ENCODE peak calls at places on chromosomes 13 and 19, in eight cellular contexts. One of them, this sample, is unnamed.

GRCh38 chr19:58000677-58001076 is 1.9 kb downstream of the ZNF606 start:
- DNase-seq in uterus: no peak
- DNase-seq in SJCRH30: no peak
- DNase-seq in neuronal stem cell: no peak
- DNase-seq in CD8-positive, alpha-beta T cell: no peak
- DNase-seq in aorta: no peak
- DNase-seq in cardiac fibroblast: no peak
- DNase-seq in breast epithelium: no peak
- DNase-seq in this sample: no peak

GRCh38 chr13:30341815-30342570 is 34.6 kb upstream of the KATNAL1 start:
- DNase-seq in SJCRH30: no peak
- DNase-seq in uterus: peak; percentile 86
- DNase-seq in cardiac fibroblast: peak; percentile 91
- DNase-seq in neuronal stem cell: no peak
- DNase-seq in CD8-positive, alpha-beta T cell: no peak
- DNase-seq in aorta: peak; percentile 96
- DNase-seq in breast epithelium: peak; percentile 93
- DNase-seq in this sample: peak; percentile 89

GRCh38 chr13:77460195-77460594 is 75.3 kb upstream of the SCEL start:
- DNase-seq in SJCRH30: no peak
- DNase-seq in uterus: no peak
- DNase-seq in neuronal stem cell: no peak
- DNase-seq in breast epithelium: no peak
- DNase-seq in aorta: peak; percentile 69
- DNase-seq in cardiac fibroblast: no peak
- DNase-seq in CD8-positive, alpha-beta T cell: no peak
- DNase-seq in this sample: no peak

GRCh38 chr19:33280351-33280921 is 21.9 kb downstream of the CEBPA start:
- DNase-seq in CD8-positive, alpha-beta T cell: no peak
- DNase-seq in breast epithelium: no peak
- DNase-seq in neuronal stem cell: no peak
- DNase-seq in aorta: no peak
- DNase-seq in cardiac fibroblast: no peak
- DNase-seq in SJCRH30: no peak
- DNase-seq in uterus: no peak
- DNase-seq in this sample: no peak

GRCh38 chr13:52411629-52412028 is 5.7 kb upstream of the THSD1 start:
- DNase-seq in cardiac fibroblast: peak; percentile 71
- DNase-seq in breast epithelium: no peak
- DNase-seq in aorta: no peak
- DNase-seq in CD8-positive, alpha-beta T cell: no peak
- DNase-seq in neuronal stem cell: no peak
- DNase-seq in uterus: no peak
- DNase-seq in SJCRH30: no peak
- DNase-seq in this sample: peak; percentile 92

GRCh38 chr13:102580552-102581169 is 16.1 kb upstream of the TPP2 start:
- DNase-seq in aorta: no peak
- DNase-seq in cardiac fibroblast: peak; percentile 88
- DNase-seq in neuronal stem cell: peak; percentile 65
- DNase-seq in CD8-positive, alpha-beta T cell: no peak
- DNase-seq in breast epithelium: no peak
- DNase-seq in SJCRH30: no peak
- DNase-seq in uterus: peak; percentile 45
- DNase-seq in this sample: peak; percentile 39

GRCh38 chr13:65470781-65471180 is 1759.4 kb downstream of the PCDH9 start:
- DNase-seq in cardiac fibroblast: peak; percentile 16
- DNase-seq in uterus: no peak
- DNase-seq in SJCRH30: no peak
- DNase-seq in CD8-positive, alpha-beta T cell: no peak
- DNase-seq in aorta: no peak
- DNase-seq in breast epithelium: no peak
- DNase-seq in neuronal stem cell: no peak
- DNase-seq in this sample: no peak

GRCh38 chr19:18428173-18428836 is 9.1 kb downstream of the SSBP4 start:
- DNase-seq in aorta: no peak
- DNase-seq in uterus: no peak
- DNase-seq in breast epithelium: no peak
- DNase-seq in neuronal stem cell: no peak
- DNase-seq in SJCRH30: no peak
- DNase-seq in CD8-positive, alpha-beta T cell: no peak
- DNase-seq in cardiac fibroblast: no peak
- DNase-seq in this sample: no peak

GRCh38 chr13:100809856-100810255 is 135.3 kb upstream of the TMTC4 start:
- DNase-seq in neuronal stem cell: no peak
- DNase-seq in CD8-positive, alpha-beta T cell: no peak
- DNase-seq in cardiac fibroblast: no peak
- DNase-seq in aorta: no peak
- DNase-seq in uterus: no peak
- DNase-seq in breast epithelium: no peak
- DNase-seq in SJCRH30: no peak
- DNase-seq in this sample: no peak

GRCh38 chr13:98254541-98254940 is 77.5 kb upstream of the RNF113B start:
- DNase-seq in SJCRH30: no peak
- DNase-seq in aorta: no peak
- DNase-seq in cardiac fibroblast: no peak
- DNase-seq in neuronal stem cell: no peak
- DNase-seq in CD8-positive, alpha-beta T cell: no peak
- DNase-seq in uterus: no peak
- DNase-seq in breast epithelium: no peak
- DNase-seq in this sample: no peak
- H3K4me3 ChIP-seq in SJCRH30: no peak overlapping the region
- H3K4me3 ChIP-seq in aorta: no peak overlapping the region
- H3K4me3 ChIP-seq in cardiac fibroblast: no peak overlapping the region
- H3K4me3 ChIP-seq in neuronal stem cell: no peak overlapping the region
- H3K4me3 ChIP-seq in CD8-positive, alpha-beta T cell: no peak overlapping the region
- H3K4me3 ChIP-seq in uterus: no peak overlapping the region
- H3K4me3 ChIP-seq in breast epithelium: no peak overlapping the region
- H3K4me3 ChIP-seq in this sample: no peak overlapping the region

GRCh38 chr13:78674638-78675037 is 15.7 kb upstream of the OBI1 start:
- DNase-seq in cardiac fibroblast: no peak
- DNase-seq in uterus: no peak
- DNase-seq in CD8-positive, alpha-beta T cell: no peak
- DNase-seq in aorta: no peak
- DNase-seq in breast epithelium: no peak
- DNase-seq in neuronal stem cell: no peak
- DNase-seq in SJCRH30: no peak
- DNase-seq in this sample: no peak

GRCh38 chr13:78675112-78675511 is 16.2 kb upstream of the OBI1 start:
- DNase-seq in breast epithelium: no peak
- DNase-seq in CD8-positive, alpha-beta T cell: no peak
- DNase-seq in neuronal stem cell: no peak
- DNase-seq in cardiac fibroblast: no peak
- DNase-seq in SJCRH30: no peak
- DNase-seq in aorta: no peak
- DNase-seq in uterus: no peak
- DNase-seq in this sample: no peak

GRCh38 chr13:78679329-78679728 is 20.4 kb upstream of the OBI1 start:
- DNase-seq in CD8-positive, alpha-beta T cell: no peak
- DNase-seq in neuronal stem cell: no peak
- DNase-seq in cardiac fibroblast: no peak
- DNase-seq in uterus: no peak
- DNase-seq in aorta: no peak
- DNase-seq in SJCRH30: peak; percentile 32
- DNase-seq in breast epithelium: no peak
- DNase-seq in this sample: no peak

GRCh38 chr13:78680611-78681010 is 21.7 kb upstream of the OBI1 start:
- DNase-seq in cardiac fibroblast: no peak
- DNase-seq in uterus: no peak
- DNase-seq in SJCRH30: no peak
- DNase-seq in aorta: no peak
- DNase-seq in CD8-positive, alpha-beta T cell: no peak
- DNase-seq in neuronal stem cell: no peak
- DNase-seq in breast epithelium: no peak
- DNase-seq in this sample: no peak

GRCh38 chr13:78680064-78680463 is 21.1 kb upstream of the OBI1 start:
- DNase-seq in aorta: no peak
- DNase-seq in CD8-positive, alpha-beta T cell: no peak
- DNase-seq in breast epithelium: no peak
- DNase-seq in neuronal stem cell: no peak
- DNase-seq in SJCRH30: peak; percentile 14
- DNase-seq in cardiac fibroblast: no peak
- DNase-seq in uterus: no peak
- DNase-seq in this sample: no peak
- H3K4me3 ChIP-seq in aorta: no peak overlapping the region
- H3K4me3 ChIP-seq in CD8-positive, alpha-beta T cell: no peak overlapping the region
- H3K4me3 ChIP-seq in breast epithelium: no peak overlapping the region
- H3K4me3 ChIP-seq in neuronal stem cell: no peak overlapping the region
- H3K4me3 ChIP-seq in SJCRH30: no peak overlapping the region
- H3K4me3 ChIP-seq in cardiac fibroblast: no peak overlapping the region
- H3K4me3 ChIP-seq in uterus: no peak overlapping the region
- H3K4me3 ChIP-seq in this sample: no peak overlapping the region

DNA sequence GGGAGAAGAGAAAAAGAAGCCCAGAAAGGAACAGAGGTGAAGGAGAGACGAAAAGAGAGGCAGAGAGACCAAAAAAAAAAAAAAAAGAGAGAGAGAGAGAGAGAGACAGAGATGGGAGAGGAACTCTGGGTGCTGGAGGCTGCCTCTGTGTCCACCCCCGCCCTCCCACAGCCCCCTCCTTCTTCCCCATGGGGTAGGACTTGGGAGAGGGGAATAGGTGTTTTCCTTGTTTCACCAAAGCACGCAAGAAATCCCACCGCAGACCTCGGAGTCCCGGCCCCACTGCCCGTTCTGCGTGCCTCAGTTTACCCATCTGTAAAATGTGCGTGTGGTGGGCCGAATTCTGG is 4.9 kb downstream of the ONECUT3 start:
- DNase-seq in SJCRH30: no peak
- DNase-seq in cardiac fibroblast: no peak
- DNase-seq in neuronal stem cell: no peak
- DNase-seq in breast epithelium: no peak
- DNase-seq in aorta: no peak
- DNase-seq in uterus: no peak
- DNase-seq in CD8-positive, alpha-beta T cell: no peak
- DNase-seq in this sample: no peak
- H3K4me3 ChIP-seq in SJCRH30: no peak overlapping the region
- H3K4me3 ChIP-seq in cardiac fibroblast: no peak overlapping the region
- H3K4me3 ChIP-seq in neuronal stem cell: no peak overlapping the region
- H3K4me3 ChIP-seq in breast epithelium: no peak overlapping the region
- H3K4me3 ChIP-seq in aorta: no peak overlapping the region
- H3K4me3 ChIP-seq in uterus: no peak overlapping the region
- H3K4me3 ChIP-seq in CD8-positive, alpha-beta T cell: no peak overlapping the region
- H3K4me3 ChIP-seq in this sample: no peak overlapping the region

DNA sequence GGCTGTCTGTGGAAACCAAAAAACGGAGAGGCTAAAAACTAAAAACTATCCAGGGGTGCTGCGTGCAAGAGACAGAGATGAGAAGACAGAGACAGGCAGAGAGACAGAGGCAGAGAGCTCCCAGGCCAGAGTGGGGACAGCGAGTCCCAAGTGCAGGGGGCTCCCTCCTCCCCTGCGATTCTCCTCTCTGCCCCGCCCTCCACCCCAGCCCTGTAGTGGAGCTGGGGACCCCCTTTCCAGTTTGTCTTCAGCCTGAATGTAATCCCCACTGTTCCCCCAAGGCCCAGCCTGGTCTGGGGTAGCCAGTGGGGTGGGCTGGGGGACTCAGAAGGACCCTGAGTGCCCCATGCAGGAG is 2.0 kb downstream of the NFIC start:
- DNase-seq in CD8-positive, alpha-beta T cell: no peak
- DNase-seq in cardiac fibroblast: no peak
- DNase-seq in aorta: no peak
- DNase-seq in neuronal stem cell: no peak
- DNase-seq in SJCRH30: no peak
- DNase-seq in uterus: no peak
- DNase-seq in breast epithelium: no peak
- DNase-seq in this sample: no peak
- H3K4me3 ChIP-seq in CD8-positive, alpha-beta T cell: no peak overlapping the region
- H3K4me3 ChIP-seq in cardiac fibroblast: peak overlapping the region; percentile 80
- H3K4me3 ChIP-seq in aorta: peak overlapping the region; percentile 96
- H3K4me3 ChIP-seq in neuronal stem cell: no peak overlapping the region
- H3K4me3 ChIP-seq in SJCRH30: no peak overlapping the region
- H3K4me3 ChIP-seq in uterus: peak overlapping the region; percentile 96
- H3K4me3 ChIP-seq in breast epithelium: peak overlapping the region; percentile 95
- H3K4me3 ChIP-seq in this sample: peak overlapping the region; percentile 89

GRCh38 chr13:40985596-40986327 is 33.4 kb downstream of the ELF1 start:
- DNase-seq in CD8-positive, alpha-beta T cell: no peak
- DNase-seq in uterus: no peak
- DNase-seq in cardiac fibroblast: peak; percentile 8
- DNase-seq in aorta: no peak
- DNase-seq in SJCRH30: no peak
- DNase-seq in neuronal stem cell: no peak
- DNase-seq in breast epithelium: no peak
- DNase-seq in this sample: no peak
- H3K4me3 ChIP-seq in CD8-positive, alpha-beta T cell: no peak overlapping the region
- H3K4me3 ChIP-seq in uterus: no peak overlapping the region
- H3K4me3 ChIP-seq in cardiac fibroblast: no peak overlapping the region
- H3K4me3 ChIP-seq in aorta: no peak overlapping the region
- H3K4me3 ChIP-seq in SJCRH30: no peak overlapping the region
- H3K4me3 ChIP-seq in neuronal stem cell: no peak overlapping the region
- H3K4me3 ChIP-seq in breast epithelium: no peak overlapping the region
- H3K4me3 ChIP-seq in this sample: no peak overlapping the region

DNA sequence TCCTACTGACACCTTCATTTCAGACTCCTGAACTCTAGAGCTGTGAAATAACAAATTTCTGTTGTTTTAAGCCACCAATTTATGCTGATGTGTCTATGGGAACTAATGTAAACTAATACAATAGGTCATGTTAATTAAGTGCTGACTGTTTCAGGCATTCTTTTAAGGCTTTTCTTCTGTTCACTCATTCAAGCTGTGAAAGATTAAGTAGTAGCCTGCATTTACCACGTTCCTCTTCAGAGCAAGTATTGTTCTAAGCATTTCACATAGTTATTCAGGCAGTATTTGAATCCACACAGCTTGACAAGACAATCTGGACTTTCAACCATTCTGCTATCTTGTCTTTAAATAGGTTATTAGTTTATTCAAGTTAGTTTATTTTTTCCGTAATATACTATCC is 1134.9 kb downstream of the SLITRK1 start:
- DNase-seq in CD8-positive, alpha-beta T cell: no peak
- DNase-seq in SJCRH30: no peak
- DNase-seq in neuronal stem cell: peak; percentile 44
- DNase-seq in uterus: no peak
- DNase-seq in aorta: no peak
- DNase-seq in breast epithelium: no peak
- DNase-seq in cardiac fibroblast: no peak
- DNase-seq in this sample: no peak
- H3K4me3 ChIP-seq in CD8-positive, alpha-beta T cell: no peak overlapping the region
- H3K4me3 ChIP-seq in SJCRH30: no peak overlapping the region
- H3K4me3 ChIP-seq in neuronal stem cell: no peak overlapping the region
- H3K4me3 ChIP-seq in uterus: no peak overlapping the region
- H3K4me3 ChIP-seq in aorta: no peak overlapping the region
- H3K4me3 ChIP-seq in breast epithelium: no peak overlapping the region
- H3K4me3 ChIP-seq in cardiac fibroblast: no peak overlapping the region
- H3K4me3 ChIP-seq in this sample: no peak overlapping the region